ENCODE peak calls at places on chromosome X, in nine cellular contexts. One of them, this sample, is unnamed.

GRCh38 chrX:44585866-44586265 is 43.2 kb upstream of the FUNDC1 start:
- DNase-seq in memory B cell: no peak
- DNase-seq in GM18507: no peak
- DNase-seq in islet precursor cell: no peak
- DNase-seq in cardiac muscle cell: no peak
- DNase-seq in heart left ventricle: no peak
- DNase-seq in stimulated activated CD4-positive, alpha-beta T cell treated with anti-CD3 and anti-CD28 coated beads, TNF-alpha, amount 100 ng/mL, for 1 hour: no peak
- DNase-seq in HEK293T: no peak
- DNase-seq in GM23248: no peak
- DNase-seq in this sample: no peak

GRCh38 chrX:130994671-130995070 is 63.5 kb upstream of the ARHGAP36 start:
- DNase-seq in memory B cell: no peak
- DNase-seq in islet precursor cell: no peak
- DNase-seq in HEK293T: peak; percentile 56
- DNase-seq in GM18507: no peak
- DNase-seq in cardiac muscle cell: peak; percentile 10
- DNase-seq in heart left ventricle: no peak
- DNase-seq in stimulated activated CD4-positive, alpha-beta T cell treated with anti-CD3 and anti-CD28 coated beads, TNF-alpha, amount 100 ng/mL, for 1 hour: no peak
- DNase-seq in GM23248: peak; percentile 41
- DNase-seq in this sample: peak; percentile 6

GRCh38 chrX:109695637-109696036 is 37.4 kb downstream of the ACSL4 start:
- DNase-seq in cardiac muscle cell: no peak
- DNase-seq in GM18507: no peak
- DNase-seq in islet precursor cell: no peak
- DNase-seq in memory B cell: no peak
- DNase-seq in heart left ventricle: no peak
- DNase-seq in HEK293T: no peak
- DNase-seq in stimulated activated CD4-positive, alpha-beta T cell treated with anti-CD3 and anti-CD28 coated beads, TNF-alpha, amount 100 ng/mL, for 1 hour: no peak
- DNase-seq in GM23248: no peak
- DNase-seq in this sample: no peak

GRCh38 chrX:68632491-68632890 is 15.0 kb upstream of the STARD8 start:
- DNase-seq in stimulated activated CD4-positive, alpha-beta T cell treated with anti-CD3 and anti-CD28 coated beads, TNF-alpha, amount 100 ng/mL, for 1 hour: no peak
- DNase-seq in islet precursor cell: no peak
- DNase-seq in cardiac muscle cell: no peak
- DNase-seq in heart left ventricle: no peak
- DNase-seq in GM23248: no peak
- DNase-seq in GM18507: no peak
- DNase-seq in HEK293T: no peak
- DNase-seq in memory B cell: no peak
- DNase-seq in this sample: no peak

GRCh38 chrX:19332983-19333382 is 10.7 kb upstream of the PDHA1 start:
- DNase-seq in cardiac muscle cell: peak; percentile 50
- DNase-seq in GM23248: peak; percentile 10
- DNase-seq in GM18507: no peak
- DNase-seq in HEK293T: no peak
- DNase-seq in memory B cell: no peak
- DNase-seq in heart left ventricle: peak; percentile 22
- DNase-seq in islet precursor cell: no peak
- DNase-seq in stimulated activated CD4-positive, alpha-beta T cell treated with anti-CD3 and anti-CD28 coated beads, TNF-alpha, amount 100 ng/mL, for 1 hour: no peak
- DNase-seq in this sample: no peak

GRCh38 chrX:30831082-30831481 is 58.0 kb downstream of the TAB3 start:
- DNase-seq in memory B cell: no peak
- DNase-seq in GM18507: no peak
- DNase-seq in islet precursor cell: no peak
- DNase-seq in GM23248: no peak
- DNase-seq in cardiac muscle cell: no peak
- DNase-seq in heart left ventricle: no peak
- DNase-seq in HEK293T: no peak
- DNase-seq in stimulated activated CD4-positive, alpha-beta T cell treated with anti-CD3 and anti-CD28 coated beads, TNF-alpha, amount 100 ng/mL, for 1 hour: no peak
- DNase-seq in this sample: peak; percentile 1

GRCh38 chrX:119488749-119489148 is 20.5 kb downstream of the SLC25A5 start:
- DNase-seq in memory B cell: peak; percentile 18
- DNase-seq in stimulated activated CD4-positive, alpha-beta T cell treated with anti-CD3 and anti-CD28 coated beads, TNF-alpha, amount 100 ng/mL, for 1 hour: peak; percentile 9
- DNase-seq in GM18507: no peak
- DNase-seq in GM23248: peak; percentile 64
- DNase-seq in cardiac muscle cell: peak; percentile 65
- DNase-seq in islet precursor cell: no peak
- DNase-seq in heart left ventricle: peak; percentile 17
- DNase-seq in HEK293T: peak; percentile 68
- DNase-seq in this sample: peak; percentile 31

GRCh38 chrX:134764202-134764785 is 106.0 kb upstream of the PLAC1 start:
- DNase-seq in stimulated activated CD4-positive, alpha-beta T cell treated with anti-CD3 and anti-CD28 coated beads, TNF-alpha, amount 100 ng/mL, for 1 hour: no peak
- DNase-seq in memory B cell: no peak
- DNase-seq in islet precursor cell: no peak
- DNase-seq in heart left ventricle: no peak
- DNase-seq in HEK293T: peak; percentile 81
- DNase-seq in cardiac muscle cell: peak; percentile 25
- DNase-seq in GM18507: no peak
- DNase-seq in GM23248: peak; percentile 24
- DNase-seq in this sample: peak; percentile 93

GRCh38 chrX:5842601-5843000 is 386.1 kb downstream of the NLGN4X start:
- DNase-seq in GM18507: no peak
- DNase-seq in memory B cell: no peak
- DNase-seq in cardiac muscle cell: no peak
- DNase-seq in HEK293T: no peak
- DNase-seq in heart left ventricle: no peak
- DNase-seq in stimulated activated CD4-positive, alpha-beta T cell treated with anti-CD3 and anti-CD28 coated beads, TNF-alpha, amount 100 ng/mL, for 1 hour: no peak
- DNase-seq in GM23248: no peak
- DNase-seq in islet precursor cell: no peak
- DNase-seq in this sample: no peak

GRCh38 chrX:130704053-130705038 is 198.7 kb downstream of the ENOX2 start:
- DNase-seq in cardiac muscle cell: peak; percentile 63
- DNase-seq in GM18507: no peak
- DNase-seq in HEK293T: no peak
- DNase-seq in GM23248: peak; percentile 54
- DNase-seq in heart left ventricle: no peak
- DNase-seq in islet precursor cell: no peak
- DNase-seq in memory B cell: no peak
- DNase-seq in stimulated activated CD4-positive, alpha-beta T cell treated with anti-CD3 and anti-CD28 coated beads, TNF-alpha, amount 100 ng/mL, for 1 hour: no peak
- DNase-seq in this sample: no peak

GRCh38 chrX:32937043-32937442 is 274.3 kb downstream of the DMD start:
- DNase-seq in heart left ventricle: no peak
- DNase-seq in islet precursor cell: no peak
- DNase-seq in stimulated activated CD4-positive, alpha-beta T cell treated with anti-CD3 and anti-CD28 coated beads, TNF-alpha, amount 100 ng/mL, for 1 hour: no peak
- DNase-seq in HEK293T: no peak
- DNase-seq in GM23248: no peak
- DNase-seq in GM18507: no peak
- DNase-seq in memory B cell: no peak
- DNase-seq in cardiac muscle cell: no peak
- DNase-seq in this sample: no peak

GRCh38 chrX:1427756-1428155 is 25.0 kb downstream of the ASMTL start:
- DNase-seq in islet precursor cell: no peak
- DNase-seq in cardiac muscle cell: no peak
- DNase-seq in GM18507: no peak
- DNase-seq in GM23248: no peak
- DNase-seq in memory B cell: no peak
- DNase-seq in stimulated activated CD4-positive, alpha-beta T cell treated with anti-CD3 and anti-CD28 coated beads, TNF-alpha, amount 100 ng/mL, for 1 hour: no peak
- DNase-seq in HEK293T: no peak
- DNase-seq in heart left ventricle: no peak
- DNase-seq in this sample: no peak

GRCh38 chrX:106862972-106863688 is 40.0 kb downstream of the RIPPLY1 start:
- DNase-seq in HEK293T: peak; percentile 61
- DNase-seq in GM18507: no peak
- DNase-seq in islet precursor cell: peak; percentile 61
- DNase-seq in stimulated activated CD4-positive, alpha-beta T cell treated with anti-CD3 and anti-CD28 coated beads, TNF-alpha, amount 100 ng/mL, for 1 hour: no peak
- DNase-seq in cardiac muscle cell: peak; percentile 5
- DNase-seq in memory B cell: no peak
- DNase-seq in GM23248: no peak
- DNase-seq in heart left ventricle: no peak
- DNase-seq in this sample: peak; percentile 56

GRCh38 chrX:53256446-53257041 is 24.8 kb downstream of the IQSEC2 start:
- DNase-seq in stimulated activated CD4-positive, alpha-beta T cell treated with anti-CD3 and anti-CD28 coated beads, TNF-alpha, amount 100 ng/mL, for 1 hour: no peak
- DNase-seq in GM23248: no peak
- DNase-seq in heart left ventricle: no peak
- DNase-seq in memory B cell: no peak
- DNase-seq in GM18507: no peak
- DNase-seq in HEK293T: no peak
- DNase-seq in cardiac muscle cell: no peak
- DNase-seq in islet precursor cell: peak; percentile 53
- DNase-seq in this sample: peak; percentile 53

GRCh38 chrX:131199086-131199485 is 90.0 kb downstream of the IGSF1 start:
- DNase-seq in heart left ventricle: no peak
- DNase-seq in GM23248: no peak
- DNase-seq in islet precursor cell: peak; percentile 47
- DNase-seq in HEK293T: no peak
- DNase-seq in memory B cell: no peak
- DNase-seq in cardiac muscle cell: no peak
- DNase-seq in GM18507: no peak
- DNase-seq in stimulated activated CD4-positive, alpha-beta T cell treated with anti-CD3 and anti-CD28 coated beads, TNF-alpha, amount 100 ng/mL, for 1 hour: no peak
- DNase-seq in this sample: no peak

GRCh38 chrX:147912093-147912801 is 528 bp downstream of the FMR1 start:
- DNase-seq in islet precursor cell: peak; percentile 63
- DNase-seq in stimulated activated CD4-positive, alpha-beta T cell treated with anti-CD3 and anti-CD28 coated beads, TNF-alpha, amount 100 ng/mL, for 1 hour: no peak
- DNase-seq in heart left ventricle: peak; percentile 19
- DNase-seq in GM18507: no peak
- DNase-seq in GM23248: peak; percentile 67
- DNase-seq in HEK293T: peak; percentile 34
- DNase-seq in cardiac muscle cell: peak; percentile 42
- DNase-seq in memory B cell: no peak
- DNase-seq in this sample: peak; percentile 69

GRCh38 chrX:102950908-102951866 is 14.1 kb downstream of the RAB40AL start:
- DNase-seq in stimulated activated CD4-positive, alpha-beta T cell treated with anti-CD3 and anti-CD28 coated beads, TNF-alpha, amount 100 ng/mL, for 1 hour: peak; percentile 46
- DNase-seq in memory B cell: peak; percentile 26
- DNase-seq in islet precursor cell: peak; percentile 80
- DNase-seq in heart left ventricle: peak; percentile 15
- DNase-seq in HEK293T: peak; percentile 76
- DNase-seq in GM23248: peak; percentile 38
- DNase-seq in GM18507: peak; percentile 0
- DNase-seq in cardiac muscle cell: peak; percentile 50
- DNase-seq in this sample: peak; percentile 73

GRCh38 chrX:72243472-72243871 is 4.6 kb upstream of the ERCC6L start:
- DNase-seq in GM18507: no peak
- DNase-seq in stimulated activated CD4-positive, alpha-beta T cell treated with anti-CD3 and anti-CD28 coated beads, TNF-alpha, amount 100 ng/mL, for 1 hour: no peak
- DNase-seq in memory B cell: no peak
- DNase-seq in islet precursor cell: no peak
- DNase-seq in HEK293T: no peak
- DNase-seq in cardiac muscle cell: peak; percentile 66
- DNase-seq in GM23248: peak; percentile 55
- DNase-seq in heart left ventricle: no peak
- DNase-seq in this sample: no peak

GRCh38 chrX:133792198-133792953 is 193.0 kb downstream of the GPC3 start:
- DNase-seq in GM23248: peak; percentile 67
- DNase-seq in GM18507: peak; percentile 5
- DNase-seq in stimulated activated CD4-positive, alpha-beta T cell treated with anti-CD3 and anti-CD28 coated beads, TNF-alpha, amount 100 ng/mL, for 1 hour: peak; percentile 16
- DNase-seq in memory B cell: peak; percentile 40
- DNase-seq in cardiac muscle cell: peak; percentile 80
- DNase-seq in islet precursor cell: peak; percentile 79
- DNase-seq in HEK293T: peak; percentile 85
- DNase-seq in heart left ventricle: peak; percentile 18
- DNase-seq in this sample: peak; percentile 91

GRCh38 chrX:110748256-110748811 is 47.3 kb downstream of the CHRDL1 start:
- DNase-seq in islet precursor cell: no peak
- DNase-seq in heart left ventricle: no peak
- DNase-seq in HEK293T: no peak
- DNase-seq in GM23248: no peak
- DNase-seq in cardiac muscle cell: no peak
- DNase-seq in memory B cell: no peak
- DNase-seq in stimulated activated CD4-positive, alpha-beta T cell treated with anti-CD3 and anti-CD28 coated beads, TNF-alpha, amount 100 ng/mL, for 1 hour: no peak
- DNase-seq in GM18507: no peak
- DNase-seq in this sample: no peak

GRCh38 chrX:53441531-53442321 is 7.6 kb upstream of the HSD17B10 start:
- DNase-seq in cardiac muscle cell: peak; percentile 74
- DNase-seq in stimulated activated CD4-positive, alpha-beta T cell treated with anti-CD3 and anti-CD28 coated beads, TNF-alpha, amount 100 ng/mL, for 1 hour: peak; percentile 59
- DNase-seq in GM18507: peak; percentile 65
- DNase-seq in HEK293T: peak; percentile 94
- DNase-seq in memory B cell: peak; percentile 49
- DNase-seq in islet precursor cell: peak; percentile 93
- DNase-seq in GM23248: peak; percentile 80
- DNase-seq in heart left ventricle: peak; percentile 69
- DNase-seq in this sample: peak; percentile 83

GRCh38 chrX:151396042-151396826 is 772 bp upstream of the VMA21 start:
- DNase-seq in islet precursor cell: no peak
- DNase-seq in HEK293T: no peak
- DNase-seq in stimulated activated CD4-positive, alpha-beta T cell treated with anti-CD3 and anti-CD28 coated beads, TNF-alpha, amount 100 ng/mL, for 1 hour: no peak
- DNase-seq in memory B cell: no peak
- DNase-seq in heart left ventricle: no peak
- DNase-seq in GM23248: peak; percentile 77
- DNase-seq in GM18507: no peak
- DNase-seq in cardiac muscle cell: no peak
- DNase-seq in this sample: no peak

GRCh38 chrX:124231454-124231853 is 101.0 kb upstream of the TEX13D start:
- DNase-seq in cardiac muscle cell: no peak
- DNase-seq in islet precursor cell: no peak
- DNase-seq in HEK293T: no peak
- DNase-seq in GM18507: no peak
- DNase-seq in heart left ventricle: no peak
- DNase-seq in GM23248: no peak
- DNase-seq in stimulated activated CD4-positive, alpha-beta T cell treated with anti-CD3 and anti-CD28 coated beads, TNF-alpha, amount 100 ng/mL, for 1 hour: no peak
- DNase-seq in memory B cell: no peak
- DNase-seq in this sample: no peak

GRCh38 chrX:27591938-27592337 is 1.8 kb downstream of the DCAF8L2 start:
- DNase-seq in heart left ventricle: no peak
- DNase-seq in islet precursor cell: no peak
- DNase-seq in cardiac muscle cell: no peak
- DNase-seq in stimulated activated CD4-positive, alpha-beta T cell treated with anti-CD3 and anti-CD28 coated beads, TNF-alpha, amount 100 ng/mL, for 1 hour: no peak
- DNase-seq in HEK293T: no peak
- DNase-seq in memory B cell: no peak
- DNase-seq in GM18507: no peak
- DNase-seq in GM23248: no peak
- DNase-seq in this sample: no peak

GRCh38 chrX:42290608-42291007 is 367.3 kb upstream of the CASK start:
- DNase-seq in heart left ventricle: no peak
- DNase-seq in cardiac muscle cell: peak; percentile 17
- DNase-seq in GM23248: peak; percentile 20
- DNase-seq in HEK293T: peak; percentile 19
- DNase-seq in GM18507: no peak
- DNase-seq in islet precursor cell: no peak
- DNase-seq in stimulated activated CD4-positive, alpha-beta T cell treated with anti-CD3 and anti-CD28 coated beads, TNF-alpha, amount 100 ng/mL, for 1 hour: no peak
- DNase-seq in memory B cell: no peak
- DNase-seq in this sample: peak; percentile 40

GRCh38 chrX:130878350-130879341 is 24.4 kb downstream of the ENOX2 start:
- DNase-seq in heart left ventricle: peak; percentile 9
- DNase-seq in memory B cell: no peak
- DNase-seq in GM18507: no peak
- DNase-seq in cardiac muscle cell: peak; percentile 93
- DNase-seq in GM23248: peak; percentile 86
- DNase-seq in stimulated activated CD4-positive, alpha-beta T cell treated with anti-CD3 and anti-CD28 coated beads, TNF-alpha, amount 100 ng/mL, for 1 hour: no peak
- DNase-seq in HEK293T: no peak
- DNase-seq in islet precursor cell: no peak
- DNase-seq in this sample: no peak

GRCh38 chrX:11755724-11756123 is 2.3 kb upstream of the MSL3 start:
- DNase-seq in cardiac muscle cell: no peak
- DNase-seq in HEK293T: no peak
- DNase-seq in memory B cell: no peak
- DNase-seq in heart left ventricle: no peak
- DNase-seq in islet precursor cell: no peak
- DNase-seq in GM23248: no peak
- DNase-seq in GM18507: no peak
- DNase-seq in stimulated activated CD4-positive, alpha-beta T cell treated with anti-CD3 and anti-CD28 coated beads, TNF-alpha, amount 100 ng/mL, for 1 hour: no peak
- DNase-seq in this sample: no peak

GRCh38 chrX:21870494-21870893 is 14.7 kb downstream of the YY2 start:
- DNase-seq in heart left ventricle: no peak
- DNase-seq in GM18507: no peak
- DNase-seq in memory B cell: no peak
- DNase-seq in cardiac muscle cell: peak; percentile 1
- DNase-seq in HEK293T: no peak
- DNase-seq in stimulated activated CD4-positive, alpha-beta T cell treated with anti-CD3 and anti-CD28 coated beads, TNF-alpha, amount 100 ng/mL, for 1 hour: no peak
- DNase-seq in GM23248: peak; percentile 3
- DNase-seq in islet precursor cell: no peak
- DNase-seq in this sample: no peak

GRCh38 chrX:118974088-118974907 is at the start of gene LONRF3:
- DNase-seq in islet precursor cell: no peak
- DNase-seq in stimulated activated CD4-positive, alpha-beta T cell treated with anti-CD3 and anti-CD28 coated beads, TNF-alpha, amount 100 ng/mL, for 1 hour: peak; percentile 43
- DNase-seq in GM18507: no peak
- DNase-seq in GM23248: peak; percentile 70
- DNase-seq in memory B cell: peak; percentile 29
- DNase-seq in heart left ventricle: peak; percentile 66
- DNase-seq in cardiac muscle cell: peak; percentile 64
- DNase-seq in HEK293T: no peak
- DNase-seq in this sample: no peak

GRCh38 chrX:19824603-19825002 is 62.8 kb downstream of the SH3KBP1 start:
- DNase-seq in HEK293T: no peak
- DNase-seq in islet precursor cell: no peak
- DNase-seq in cardiac muscle cell: no peak
- DNase-seq in stimulated activated CD4-positive, alpha-beta T cell treated with anti-CD3 and anti-CD28 coated beads, TNF-alpha, amount 100 ng/mL, for 1 hour: no peak
- DNase-seq in memory B cell: no peak
- DNase-seq in heart left ventricle: no peak
- DNase-seq in GM18507: no peak
- DNase-seq in GM23248: peak; percentile 73
- DNase-seq in this sample: no peak

GRCh38 chrX:114065612-114066178 is 518.2 kb upstream of the HTR2C start:
- DNase-seq in islet precursor cell: no peak
- DNase-seq in memory B cell: no peak
- DNase-seq in stimulated activated CD4-positive, alpha-beta T cell treated with anti-CD3 and anti-CD28 coated beads, TNF-alpha, amount 100 ng/mL, for 1 hour: no peak
- DNase-seq in GM23248: no peak
- DNase-seq in cardiac muscle cell: no peak
- DNase-seq in HEK293T: no peak
- DNase-seq in GM18507: no peak
- DNase-seq in heart left ventricle: no peak
- DNase-seq in this sample: no peak